ENCODE peak calls at places on chromosomes 1 and 21, in nine cellular contexts. N, W, C, Y, I, V, M, A and R are unnamed samples.

GRCh38 chr1:228366851-228367741 is 39.5 kb downstream of the TRIM11 start:
- DNase-seq in A (no peak), C (peak; percentile 32), N (peak; percentile 20), Y (no peak), I (peak; percentile 66), M (no peak), V (no peak), W (no peak), R (no peak)

GRCh38 chr1:33159577-33159976 is 22.3 kb downstream of the TRIM62 start:
- DNase-seq in N (no peak), Y (no peak), M (no peak), A (no peak), V (no peak), I (no peak), C (no peak), W (no peak), R (no peak)

GRCh38 chr1:167984886-167985489 is 48.1 kb upstream of the MPC2 start:
- DNase-seq in W (no peak), N (no peak), M (peak; percentile 19), I (no peak), V (no peak), A (no peak), C (no peak), Y (no peak), R (no peak)

GRCh38 chr1:157626099-157626498 is 28.2 kb upstream of the FCRL4 start:
- DNase-seq in N (no peak), C (no peak), Y (no peak), M (peak; percentile 5), W (peak; percentile 36), I (no peak), V (no peak), A (no peak), R (no peak)

GRCh38 chr1:169970114-169970513 is 76.4 kb upstream of the SCYL3 start:
- DNase-seq in M (no peak), C (no peak), N (no peak), Y (no peak), A (no peak), I (no peak), V (no peak), W (no peak), R (no peak)

GRCh38 chr1:214018605-214019268 is 31.0 kb downstream of the PROX1 start:
- DNase-seq in C (no peak), A (no peak), I (no peak), M (no peak), V (no peak), W (no peak), N (no peak), Y (no peak), R (no peak)

GRCh38 chr1:229341811-229342304 is 989 bp downstream of the CCSAP start:
- DNase-seq in I (no peak), M (no peak), W (no peak), A (peak; percentile 24), Y (no peak), N (no peak), C (no peak), V (no peak), R (no peak)

GRCh38 chr1:226569879-226570547 is 21.4 kb downstream of the STUM start:
- DNase-seq in N (no peak), I (peak; percentile 53), W (no peak), M (no peak), A (no peak), Y (no peak), C (no peak), V (no peak), R (no peak)

GRCh38 chr1:156146006-156146748 is 7.2 kb upstream of the SEMA4A start:
- DNase-seq in A (peak; percentile 94), C (peak; percentile 65), W (no peak), I (peak; percentile 87), M (peak; percentile 92), Y (peak; percentile 82), V (no peak), N (peak; percentile 74), R (peak; percentile 85)

GRCh38 chr1:18820791-18821641 is 38.4 kb downstream of the TAS1R2 start:
- DNase-seq in I (peak; percentile 81), N (peak; percentile 78), Y (peak; percentile 61), W (no peak), A (peak; percentile 50), C (peak; percentile 78), V (peak; percentile 93), M (peak; percentile 40), R (peak; percentile 55)

GRCh38 chr21:34343347-34344057 is 20.3 kb upstream of the KCNE2 start:
- DNase-seq in M (no peak), W (no peak), A (no peak), Y (no peak), I (no peak), N (no peak), C (no peak), V (no peak), R (no peak)

GRCh38 chr1:223710179-223711133 is 1.9 kb upstream of the CAPN2 start:
- DNase-seq in Y (no peak), M (no peak), C (no peak), A (no peak), I (no peak), N (no peak), V (no peak), W (no peak), R (no peak)

GRCh38 chr1:223708001-223708359 is 4.4 kb upstream of the CAPN2 start:
- DNase-seq in C (no peak), N (no peak), W (no peak), I (no peak), V (no peak), A (no peak), M (peak; percentile 77), Y (no peak), R (no peak)

GRCh38 chr1:223708651-223709268 is 3.6 kb upstream of the CAPN2 start:
- DNase-seq in A (no peak), N (no peak), W (no peak), M (no peak), Y (no peak), I (no peak), V (no peak), C (no peak), R (no peak)

GRCh38 chr1:223711173-223711572 is 1.2 kb upstream of the CAPN2 start:
- DNase-seq in Y (no peak), I (no peak), W (no peak), V (no peak), M (peak; percentile 70), C (peak; percentile 57), A (peak; percentile 60), N (no peak), R (peak; percentile 4)

DNA sequence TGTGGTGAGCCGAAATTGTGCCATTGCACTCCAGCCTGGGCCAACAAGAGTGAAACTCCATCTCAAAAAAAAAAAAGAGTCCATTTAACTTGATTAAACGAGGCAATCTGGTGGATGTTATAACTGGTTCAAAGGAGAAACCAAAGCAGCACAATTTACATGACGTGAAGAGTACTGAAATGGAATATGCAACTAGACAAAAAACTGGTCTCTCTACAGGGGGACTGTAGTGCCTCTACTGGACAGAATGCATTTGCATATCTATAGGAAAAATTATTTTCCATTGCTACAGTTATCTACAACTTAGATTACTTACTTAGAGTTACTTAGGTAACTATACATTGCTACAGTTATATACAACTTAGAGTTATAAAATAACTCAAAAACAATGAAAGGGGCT is 2.7 kb upstream of the CAPN2 start:
- DNase-seq in V (no peak), I (no peak), C (no peak), N (no peak), M (no peak), Y (no peak), W (no peak), A (peak; percentile 67), R (no peak)
- TF ChIP-seq CTCF in V (no peak), I (no peak), C (peak; percentile 13), N (peak; percentile 28), M (peak; percentile 23), Y (peak; percentile 66), W (no peak), A (peak; percentile 71), R (peak; percentile 5)

GRCh38 chr1:166139735-166140134 is 27.1 kb downstream of the FAM78B start:
- DNase-seq in C (no peak), Y (no peak), A (no peak), W (no peak), M (no peak), I (no peak), V (no peak), N (no peak), R (no peak)

GRCh38 chr1:166136252-166136651 is 30.5 kb downstream of the FAM78B start:
- DNase-seq in V (no peak), W (no peak), N (no peak), C (no peak), M (no peak), A (no peak), I (no peak), Y (no peak), R (no peak)

GRCh38 chr1:166136699-166137401 is 30.0 kb downstream of the FAM78B start:
- DNase-seq in V (no peak), I (no peak), W (no peak), C (no peak), M (no peak), Y (no peak), A (no peak), N (no peak), R (no peak)

GRCh38 chr1:166145496-166145895 is 21.3 kb downstream of the FAM78B start:
- DNase-seq in I (no peak), M (peak; percentile 36), V (no peak), N (no peak), C (no peak), Y (no peak), W (no peak), A (no peak), R (no peak)

GRCh38 chr1:166141969-166142368 is 24.8 kb downstream of the FAM78B start:
- DNase-seq in W (no peak), N (no peak), I (no peak), Y (no peak), C (no peak), M (no peak), V (no peak), A (no peak), R (no peak)
- TF ChIP-seq CTCF in W (no peak), N (no peak), I (no peak), Y (no peak), C (no peak), M (no peak), V (no peak), A (no peak), R (no peak)

DNA sequence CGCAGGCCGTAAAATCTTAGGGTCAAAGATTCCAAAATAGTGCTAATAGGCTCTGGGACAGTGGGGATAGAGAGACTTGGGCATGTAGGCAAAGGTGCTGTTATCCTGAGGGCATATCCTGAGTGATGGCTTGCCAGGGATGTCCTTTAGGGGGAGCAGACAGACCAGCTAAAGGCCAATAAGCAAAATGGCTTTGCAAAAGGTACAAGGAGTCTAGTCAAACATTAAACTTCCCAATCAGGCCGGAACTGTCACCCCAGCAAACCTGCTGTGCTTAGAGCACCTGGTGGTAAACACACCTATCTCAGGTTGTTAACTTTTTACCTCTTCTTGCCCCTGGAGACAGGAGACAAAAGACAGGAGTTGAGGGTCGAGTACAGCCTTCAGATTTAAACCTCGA is 49.1 kb downstream of the TRABD2B start:
- DNase-seq in W (no peak), N (no peak), V (no peak), A (no peak), M (peak; percentile 31), C (no peak), Y (no peak), I (no peak), R (no peak)
- TF ChIP-seq CTCF in W (no peak), N (no peak), V (no peak), A (no peak), M (peak; percentile 37), C (peak; percentile 44), Y (peak; percentile 36), I (no peak), R (peak; percentile 46)

DNA sequence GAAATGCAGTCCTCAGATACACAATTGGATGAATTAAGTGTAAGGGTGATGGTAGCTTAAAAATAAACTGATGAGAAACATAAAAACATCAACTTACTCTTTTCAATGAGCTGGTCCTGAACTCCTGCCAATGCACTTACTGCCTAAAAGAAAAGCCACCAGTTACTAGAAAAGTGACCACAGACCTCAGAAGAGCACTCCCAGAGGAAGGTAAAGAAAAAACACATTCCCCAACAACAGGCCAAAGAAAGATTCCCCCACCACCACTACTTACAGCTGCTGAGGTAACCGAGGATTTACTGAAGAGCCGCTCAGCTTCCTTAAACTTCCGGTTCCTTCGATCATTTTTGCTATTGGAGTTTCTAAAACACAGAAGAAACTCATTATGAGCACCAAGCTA is 5.4 kb downstream of the MEAF6 start:
- DNase-seq in I (no peak), N (no peak), W (no peak), C (no peak), Y (no peak), M (no peak), V (no peak), A (peak; percentile 51), R (no peak)
- TF ChIP-seq CTCF in I (no peak), N (no peak), W (no peak), C (no peak), Y (peak; percentile 58), M (no peak), V (no peak), A (peak; percentile 21), R (no peak)